ENCODE peak calls at places on chromosome 9, in six cellular contexts. K is breast epithelium, N is PC-3, D is tibial artery, R is GM23338, X is body of pancreas. O is an unnamed sample.

GRCh38 chr9:114718801-114719221 is 36.8 kb upstream of the TEX48 start:
- DNase-seq in K (no peak), N (peak; percentile 95), D (no peak), R (peak; percentile 19), X (peak; percentile 9), O (no peak)

GRCh38 chr9:15277400-15278137 is 29.4 kb downstream of the TTC39B start:
- DNase-seq in K (no peak), N (peak; percentile 53), D (no peak), R (peak; percentile 59), X (no peak), O (peak; percentile 63)

GRCh38 chr9:36820392-36820861 is 213.6 kb downstream of the PAX5 start:
- DNase-seq in K (no peak), N (no peak), D (no peak), R (no peak), X (no peak), O (no peak)

GRCh38 chr9:108562176-108562575 is 293.6 kb downstream of the ACTL7B start:
- DNase-seq in K (no peak), N (peak; percentile 93), D (no peak), R (no peak), X (no peak), O (no peak)

GRCh38 chr9:122056484-122056883 is 36.6 kb downstream of the TTLL11 start:
- DNase-seq in K (no peak), N (peak; percentile 27), D (no peak), R (peak; percentile 67), X (no peak), O (no peak)

GRCh38 chr9:136975624-136976023 is 1.7 kb upstream of the PTGDS start:
- DNase-seq in K (no peak), N (no peak), D (no peak), R (peak; percentile 82), X (no peak), O (peak; percentile 78)

GRCh38 chr9:22595805-22596204 is 149.2 kb downstream of the DMRTA1 start:
- DNase-seq in K (no peak), N (no peak), D (no peak), R (no peak), X (no peak), O (no peak)

GRCh38 chr9:105452185-105452584 is 4.4 kb downstream of the FSD1L start:
- DNase-seq in K (no peak), N (no peak), D (no peak), R (no peak), X (no peak), O (no peak)

GRCh38 chr9:85228111-85228855 is 513.5 kb downstream of the AGTPBP1 start:
- DNase-seq in K (no peak), N (no peak), D (no peak), R (no peak), X (no peak), O (no peak)

GRCh38 chr9:77011973-77012817 is 7.3 kb upstream of the FOXB2 start:
- DNase-seq in K (no peak), N (peak; percentile 17), D (no peak), R (peak; percentile 92), X (peak; percentile 52), O (peak; percentile 61)

GRCh38 chr9:136095028-136095494 is at the start of gene NACC2:
- DNase-seq in K (no peak), N (peak; percentile 65), D (peak; percentile 87), R (peak; percentile 71), X (peak; percentile 74), O (no peak)

GRCh38 chr9:129287595-129288305 is 109.7 kb upstream of the IER5L start:
- DNase-seq in K (no peak), N (no peak), D (peak; percentile 57), R (no peak), X (no peak), O (no peak)

GRCh38 chr9:74639112-74639511 is 142.0 kb downstream of the RORB start:
- DNase-seq in K (no peak), N (no peak), D (no peak), R (no peak), X (no peak), O (peak; percentile 48)

GRCh38 chr9:113546566-113546965 is 83.0 kb downstream of the RGS3 start:
- DNase-seq in K (no peak), N (no peak), D (peak; percentile 34), R (no peak), X (no peak), O (no peak)

GRCh38 chr9:108444400-108445358 is 411.1 kb downstream of the ACTL7B start:
- DNase-seq in K (peak; percentile 58), N (peak; percentile 91), D (no peak), R (no peak), X (peak; percentile 2), O (no peak)

GRCh38 chr9:88660611-88661010 is 125.6 kb downstream of the NXNL2 start:
- DNase-seq in K (no peak), N (peak; percentile 69), D (no peak), R (peak; percentile 83), X (no peak), O (peak; percentile 67)

GRCh38 chr9:30012622-30013021 is 2371.8 kb upstream of the ACO1 start:
- DNase-seq in K (no peak), N (no peak), D (no peak), R (no peak), X (no peak), O (no peak)

GRCh38 chr9:84002344-84002743 is 21.7 kb downstream of the RMI1 start:
- DNase-seq in K (no peak), N (no peak), D (no peak), R (no peak), X (no peak), O (no peak)

GRCh38 chr9:112921549-112921948 is 30.9 kb upstream of the SLC46A2 start:
- DNase-seq in K (no peak), N (peak; percentile 53), D (no peak), R (peak; percentile 69), X (peak; percentile 16), O (peak; percentile 77)

GRCh38 chr9:36924071-36924470 is 110.0 kb downstream of the PAX5 start:
- DNase-seq in K (no peak), N (peak; percentile 96), D (no peak), R (no peak), X (peak; percentile 8), O (no peak)

GRCh38 chr9:135971892-135972291 is 10.7 kb upstream of the UBAC1 start:
- DNase-seq in K (peak; percentile 56), N (peak; percentile 84), D (no peak), R (peak; percentile 96), X (peak; percentile 88), O (peak; percentile 85)

GRCh38 chr9:27572918-27573698 is at the start of gene C9orf72:
- DNase-seq in K (no peak), N (peak; percentile 64), D (peak; percentile 87), R (peak; percentile 72), X (no peak), O (peak; percentile 90)

GRCh38 chr9:35406183-35406959 is 83.5 kb upstream of the RUSC2 start:
- DNase-seq in K (no peak), N (no peak), D (no peak), R (peak; percentile 98), X (peak; percentile 83), O (no peak)

GRCh38 chr9:86494644-86495081 is 140.5 kb upstream of the TUT7 start:
- DNase-seq in K (no peak), N (no peak), D (no peak), R (no peak), X (no peak), O (no peak)

GRCh38 chr9:92669527-92669889 is 423 bp downstream of the IPPK start:
- DNase-seq in K (no peak), N (no peak), D (no peak), R (peak; percentile 45), X (peak; percentile 11), O (peak; percentile 59)

GRCh38 chr9:35579130-35579529 is 25.9 kb upstream of the TESK1 start:
- DNase-seq in K (no peak), N (no peak), D (no peak), R (no peak), X (no peak), O (no peak)

GRCh38 chr9:106420511-106420944 is 442.4 kb upstream of the ZNF462 start:
- DNase-seq in K (peak; percentile 20), N (peak; percentile 92), D (no peak), R (no peak), X (no peak), O (no peak)

GRCh38 chr9:127896395-127897193 is 2.8 kb downstream of the ST6GALNAC6 start:
- DNase-seq in K (no peak), N (no peak), D (no peak), R (no peak), X (no peak), O (no peak)

GRCh38 chr9:86534572-86535258 is 180.5 kb upstream of the TUT7 start:
- DNase-seq in K (no peak), N (no peak), D (no peak), R (no peak), X (no peak), O (no peak)

GRCh38 chr9:95415158-95415557 is 97.6 kb upstream of the FANCC start:
- DNase-seq in K (no peak), N (no peak), D (no peak), R (no peak), X (no peak), O (no peak)

GRCh38 chr9:137975936-137976565 is 98.5 kb downstream of the CACNA1B start:
- DNase-seq in K (no peak), N (no peak), D (peak; percentile 45), R (no peak), X (no peak), O (no peak)

GRCh38 chr9:96620832-96621269 is 1.2 kb upstream of the CDC14B start:
- DNase-seq in K (no peak), N (no peak), D (no peak), R (peak; percentile 81), X (no peak), O (no peak)
- H3K4me3 ChIP-seq in K (no peak overlapping the region), N (no peak overlapping the region), D (no peak overlapping the region), R (peak overlapping the region; percentile 49), X (no peak overlapping the region), O (no peak overlapping the region)

GRCh38 chr9:133584559-133585476 is 24.4 kb downstream of the FAM163B start:
- DNase-seq in K (no peak), N (no peak), D (no peak), R (peak; percentile 69), X (no peak), O (no peak)
- H3K27me3 ChIP-seq in K (peaks cover 49% of the 10 kb centered on the region), N (peaks cover 34% of the 10 kb centered on the region), D (peaks cover 73% of the 10 kb centered on the region), R (no peaks in the 10 kb centered on the region), X (no peaks in the 10 kb centered on the region), O (no peaks in the 10 kb centered on the region)

DNA sequence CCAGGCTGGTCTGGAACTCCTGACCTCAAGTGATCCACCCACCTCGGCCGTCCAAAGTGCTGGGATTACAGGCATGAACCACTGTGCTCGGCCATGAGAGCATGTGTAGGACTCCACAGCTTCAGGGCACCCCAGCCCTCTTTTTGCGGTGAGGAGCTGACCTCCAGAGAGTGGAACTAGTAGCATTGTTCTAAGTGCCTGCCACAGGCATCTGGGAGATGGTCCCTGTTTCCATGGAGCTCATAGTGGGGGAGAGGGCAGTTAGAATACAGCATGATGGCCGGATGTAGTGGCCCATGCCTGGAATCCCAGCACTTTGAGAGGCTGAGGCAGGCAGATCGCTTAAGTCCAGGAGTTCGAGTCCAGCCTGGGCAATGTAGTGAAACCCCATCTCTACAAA is 4.0 kb downstream of the ASS1 start:
- DNase-seq in K (no peak), N (no peak), D (no peak), R (no peak), X (no peak), O (no peak)
- H3K4me1 ChIP-seq in K (peaks cover 24% of the 10 kb centered on the region), N (peaks cover 29% of the 10 kb centered on the region), D (peaks cover 62% of the 10 kb centered on the region), R (peaks cover 46% of the 10 kb centered on the region), X (peaks cover 70% of the 10 kb centered on the region), O (no peaks in the 10 kb centered on the region)

DNA sequence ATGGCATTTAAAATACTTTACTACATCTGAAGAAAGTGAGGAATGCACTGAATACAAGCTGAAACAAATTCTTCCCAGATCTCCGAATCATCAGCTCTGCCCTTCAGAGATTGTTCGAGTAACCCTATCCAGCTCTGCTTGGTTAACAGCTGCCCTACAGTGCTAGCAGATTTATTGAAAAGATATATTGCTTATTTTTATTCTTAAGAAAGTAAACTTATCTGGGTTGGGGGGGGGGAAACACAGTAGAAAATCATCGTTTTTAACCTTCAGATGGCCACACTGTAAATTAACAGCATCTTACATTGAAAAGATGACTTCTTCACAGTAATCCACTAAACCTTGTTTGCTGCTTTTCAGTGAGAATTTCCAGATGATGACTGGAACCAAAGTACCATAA is 210.8 kb downstream of the NFIB start:
- DNase-seq in K (no peak), N (no peak), D (no peak), R (peak; percentile 13), X (no peak), O (no peak)
- H3K4me3 ChIP-seq in K (no peak overlapping the region), N (no peak overlapping the region), D (peak overlapping the region; percentile 11), R (no peak overlapping the region), X (no peak overlapping the region), O (no peak overlapping the region)

O was measured in Karpas-422.